ENCODE peak calls at places on chromosomes 16 and 17, in eight cellular contexts. L is activated T-helper 1 cell treated with anti-CD3 and anti-CD28 coated beads, Interleukin-12 subunit alpha, Interleukin-12 subunit beta, Interleukin-2, Interleukin-4 antibody, amounts not matched to agents 30 ng/mL and 10 ng/mL and 1 ng/mL, durations not matched to agents 14 hours and 24 hours and 36 hours; E is lower leg skin; J is left kidney; W is non-pigmented ciliary epithelial cell; R is activated CD8-positive, alpha-beta memory T cell treated with anti-CD3 and anti-CD28 coated beads, Interleukin-2, amount 50 U/mL, for 48 hours; N is choroid plexus epithelial cell; T is esophagus muscularis mucosa. B is an unnamed sample.

GRCh38 chr17:20114466-20114865 is 105.3 kb downstream of the SPECC1 start:
- DNase-seq in L (no peak), E (no peak), J (no peak), W (no peak), R (no peak), N (peak; percentile 35), T (no peak), B (no peak)

GRCh38 chr17:76371656-76372628 is 12.5 kb upstream of the SPHK1 start:
- DNase-seq in L (no peak), E (no peak), J (no peak), W (peak; percentile 96), R (no peak), N (peak; percentile 98), T (no peak), B (peak; percentile 87)

GRCh38 chr16:75341934-75342811 is 90.7 kb upstream of the BCAR1 start:
- DNase-seq in L (no peak), E (no peak), J (peak; percentile 28), W (no peak), R (no peak), N (peak; percentile 85), T (no peak), B (no peak)

GRCh38 chr17:42667088-42667951 is 8.2 kb downstream of the TUBG2 start:
- DNase-seq in L (no peak), E (no peak), J (peak; percentile 14), W (no peak), R (no peak), N (peak; percentile 54), T (no peak), B (no peak)

GRCh38 chr17:44400226-44400847 is 10.9 kb upstream of the ITGA2B start:
- DNase-seq in L (no peak), E (no peak), J (peak; percentile 46), W (no peak), R (no peak), N (peak; percentile 68), T (no peak), B (no peak)

GRCh38 chr16:55100100-55100499 is 169.4 kb downstream of the IRX5 start:
- DNase-seq in L (no peak), E (no peak), J (no peak), W (no peak), R (no peak), N (no peak), T (no peak), B (no peak)

GRCh38 chr16:10525214-10525825 is 55.1 kb downstream of the EMP2 start:
- DNase-seq in L (no peak), E (no peak), J (no peak), W (no peak), R (no peak), N (no peak), T (no peak), B (no peak)

GRCh38 chr17:2511138-2511461 is 588 bp downstream of the METTL16 start:
- DNase-seq in L (no peak), E (no peak), J (peak; percentile 27), W (no peak), R (no peak), N (no peak), T (no peak), B (no peak)

GRCh38 chr16:14955546-14956231 is 18.4 kb downstream of the NPIPA1 start:
- DNase-seq in L (no peak), E (no peak), J (no peak), W (no peak), R (no peak), N (no peak), T (no peak), B (no peak)

GRCh38 chr17:11997972-11998233 is 628 bp upstream of the ZNF18 start:
- DNase-seq in L (no peak), E (no peak), J (no peak), W (no peak), R (no peak), N (no peak), T (no peak), B (no peak)

GRCh38 chr17:574061-574460 is 140.6 kb downstream of the VPS53 start:
- DNase-seq in L (no peak), E (no peak), J (peak; percentile 48), W (no peak), R (no peak), N (peak; percentile 22), T (no peak), B (no peak)

B was measured in keratinocyte.